ENCODE peak calls at places on chromosomes 13 and 19, in seven cellular contexts. M is tibial nerve, S is stomach, H is HepG2, C is SK-N-SH, G is sigmoid colon, Z is A549. B is an unnamed sample.

GRCh38 chr13:95355491-95355890 is 54.2 kb upstream of the ABCC4 start:
- DNase-seq in C (no peak), Z (no peak), S (no peak), G (peak), H (no peak), M (no peak), B (no peak)

GRCh38 chr19:21328402-21328801 is 808 bp downstream of the ZNF708 start:
- DNase-seq in S (no peak), M (no peak), C (peak), Z (no peak), H (peak), G (no peak), B (no peak)

GRCh38 chr13:21739771-21740170 is 68.9 kb downstream of the FGF9 start:
- DNase-seq in M (no peak), Z (no peak), G (no peak), S (no peak), H (no peak), C (no peak), B (no peak)

GRCh38 chr19:679418-680286 is 3.5 kb downstream of the FSTL3 start:
- DNase-seq in G (peak), M (peak), Z (peak), H (no peak), C (peak), S (peak), B (no peak)

GRCh38 chr13:113398963-113399754 is 35.2 kb upstream of the GRTP1 start:
- DNase-seq in H (no peak), C (no peak), Z (no peak), S (no peak), M (no peak), G (peak), B (peak)

GRCh38 chr19:38709119-38709518 is 35.2 kb downstream of the CAPN12 start:
- DNase-seq in G (no peak), S (no peak), C (no peak), H (no peak), Z (no peak), M (no peak), B (no peak)

GRCh38 chr13:49113526-49114286 is 106.4 kb upstream of the MLNR start:
- DNase-seq in S (no peak), M (no peak), Z (peak), G (no peak), H (peak), C (no peak), B (no peak)

GRCh38 chr13:81781471-81781870 is 1440.5 kb upstream of the SPRY2 start:
- DNase-seq in Z (no peak), H (no peak), C (no peak), G (no peak), M (no peak), S (no peak), B (no peak)

GRCh38 chr19:35266149-35266903 is 2.4 kb upstream of the USF2 start:
- DNase-seq in Z (no peak), H (no peak), G (no peak), M (no peak), S (no peak), C (no peak), B (no peak)

GRCh38 chr13:74206061-74206561 is 71.9 kb upstream of the KLF12 start:
- DNase-seq in G (no peak), H (no peak), S (no peak), M (no peak), Z (no peak), C (no peak), B (no peak)

GRCh38 chr13:109357751-109358150 is 428.6 kb downstream of the IRS2 start:
- DNase-seq in C (no peak), M (no peak), Z (no peak), H (no peak), S (no peak), G (no peak), B (no peak)

GRCh38 chr13:25847145-25847544 is 204.7 kb downstream of the SHISA2 start:
- DNase-seq in H (no peak), G (no peak), S (no peak), M (no peak), C (no peak), Z (no peak), B (no peak)

GRCh38 chr13:112795277-112795676 is 105.4 kb downstream of the ATP11A start:
- DNase-seq in H (no peak), C (no peak), G (no peak), M (no peak), Z (no peak), S (peak), B (peak)

GRCh38 chr13:60583196-60583908 is 186.3 kb downstream of the TDRD3 start:
- DNase-seq in S (no peak), C (no peak), M (peak), G (no peak), Z (no peak), H (peak), B (no peak)

GRCh38 chr19:35005256-35005977 is 5.3 kb downstream of the GRAMD1A start:
- DNase-seq in C (no peak), G (no peak), Z (no peak), M (no peak), H (peak), S (no peak), B (no peak)

GRCh38 chr19:1076951-1077350 is 10.0 kb downstream of the ARHGAP45 start:
- DNase-seq in Z (no peak), G (no peak), H (no peak), M (no peak), S (peak), C (no peak), B (no peak)

GRCh38 chr19:46728208-46728607 is 11.3 kb upstream of the PRKD2 start:
- DNase-seq in C (no peak), S (no peak), G (peak), H (no peak), M (no peak), Z (no peak), B (no peak)

GRCh38 chr13:98997738-98998641 is 20.1 kb upstream of the DOCK9 start:
- DNase-seq in M (no peak), Z (peak), C (no peak), S (no peak), H (no peak), G (no peak), B (no peak)

GRCh38 chr19:14542721-14543328 is 13.4 kb downstream of the TECR start:
- DNase-seq in H (no peak), C (peak), M (no peak), S (no peak), Z (no peak), G (no peak), B (no peak)

GRCh38 chr13:46588019-46588418 is 35.0 kb downstream of the LRCH1 start:
- DNase-seq in M (no peak), H (no peak), G (no peak), S (no peak), C (no peak), Z (no peak), B (no peak)

GRCh38 chr19:45514376-45515051 is 7.2 kb downstream of the VASP start:
- DNase-seq in S (peak), M (no peak), C (no peak), G (no peak), Z (peak), H (peak), B (no peak)

GRCh38 chr19:29323046-29323971 is 110.4 kb upstream of the UQCRFS1 start:
- DNase-seq in C (no peak), Z (no peak), H (no peak), S (no peak), M (no peak), G (peak), B (peak)

GRCh38 chr13:30679483-30680330 is 55.6 kb upstream of the ALOX5AP start:
- DNase-seq in C (peak), G (no peak), M (no peak), S (no peak), Z (peak), H (peak), B (no peak)

GRCh38 chr19:41537789-41538188 is 38.2 kb upstream of the CEACAM21 start:
- DNase-seq in C (no peak), M (no peak), G (no peak), H (peak), Z (peak), S (no peak), B (no peak)

GRCh38 chr13:46475586-46475991 is 77.4 kb upstream of the LRCH1 start:
- DNase-seq in C (no peak), H (no peak), S (no peak), Z (no peak), M (no peak), G (no peak), B (no peak)

GRCh38 chr13:112709825-112710783 is 20.3 kb downstream of the ATP11A start:
- DNase-seq in S (peak), M (no peak), C (no peak), Z (no peak), H (no peak), G (peak), B (no peak)

GRCh38 chr19:12840091-12841079 is 2.1 kb downstream of the MAST1 start:
- DNase-seq in G (no peak), H (no peak), C (peak), Z (peak), S (peak), M (no peak), B (no peak)

GRCh38 chr13:31200636-31200970 is 828 bp downstream of the B3GLCT start:
- DNase-seq in G (peak), M (no peak), S (peak), C (no peak), Z (peak), H (peak), B (no peak)

GRCh38 chr19:32104465-32105235 is 240.8 kb upstream of the ZNF507 start:
- DNase-seq in G (no peak), S (no peak), H (no peak), M (no peak), Z (peak), C (no peak), B (no peak)

GRCh38 chr13:75402787-75403186 is 79.2 kb downstream of the TBC1D4 start:
- DNase-seq in S (no peak), Z (no peak), M (no peak), C (peak), G (no peak), H (peak), B (no peak)
- H3K27ac ChIP-seq in S (no peak), Z (no peak), M (no peak), C (no peak), G (no peak), H (peak), B (no peak)

DNA sequence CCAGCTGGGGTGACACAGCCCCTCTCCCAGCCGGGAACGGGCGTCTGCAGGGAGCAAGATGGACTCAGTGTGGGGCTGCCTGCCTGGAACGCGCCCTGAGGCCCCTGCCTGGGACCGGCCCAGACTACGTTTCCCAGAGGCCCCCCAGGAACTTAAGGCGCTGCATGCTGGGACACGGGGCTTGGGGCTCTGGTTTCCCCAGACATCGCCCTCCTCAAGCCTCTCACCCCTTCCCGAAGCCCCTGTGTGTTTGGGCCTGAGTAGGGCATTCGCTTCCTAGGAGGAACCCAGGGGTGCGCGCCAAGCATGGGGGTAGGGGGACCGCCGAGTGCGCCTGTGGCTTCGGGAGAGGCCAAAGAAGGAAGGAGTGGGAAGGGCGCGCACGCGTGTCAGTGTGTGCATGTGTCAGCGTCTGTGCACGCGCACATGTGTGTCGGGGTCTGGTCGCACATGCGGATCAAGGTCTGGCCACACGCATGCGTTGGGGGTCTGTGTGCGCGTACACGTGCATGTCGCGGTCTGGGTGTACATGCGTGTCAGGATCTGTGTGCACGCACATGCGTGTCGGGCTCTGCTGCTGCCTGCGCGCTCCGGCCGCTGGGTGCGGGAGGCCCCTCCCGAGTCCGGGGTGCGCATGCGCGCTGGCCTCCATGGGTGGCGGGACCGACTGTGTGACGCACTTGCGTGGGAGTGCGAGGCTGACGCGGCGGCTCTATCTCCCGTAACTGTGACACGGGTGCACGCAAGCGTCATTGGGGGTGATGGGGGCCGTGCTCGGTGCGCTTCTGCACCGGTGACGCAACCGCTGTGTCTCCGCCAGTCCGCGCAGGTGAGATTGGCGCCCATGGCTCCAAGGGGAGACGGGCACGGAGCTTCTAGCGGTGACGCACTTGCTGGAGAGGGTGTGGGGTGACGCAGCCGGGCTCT is 16.2 kb downstream of the ZNF331 start:
- DNase-seq in G (peak), H (no peak), C (peak), Z (peak), S (peak), M (peak), B (peak)
- TF ChIP-seq EP300 in G (peak), H (no peak), C (no peak), Z (no peak), S (peak), M (peak), B (peak)

GRCh38 chr19:33303791-33304759 is 1.7 kb upstream of the CEBPA start:
- DNase-seq in Z (no peak), S (peak), C (no peak), H (no peak), M (no peak), G (peak), B (no peak)
- H3K4me3 ChIP-seq in Z (peak), S (peak), C (no peak), H (peak), M (peak), G (peak), B (peak)

GRCh38 chr19:16609511-16609910 is 18.5 kb downstream of the MED26 start:
- DNase-seq in M (no peak), H (no peak), Z (no peak), C (no peak), G (no peak), S (no peak), B (no peak)
- H3K27ac ChIP-seq in M (no peak), H (no peak), Z (no peak), C (no peak), G (peak), S (no peak), B (no peak)